ENCODE peak calls at places on chromosome 7, in eight cellular contexts. T is A549, G is HepG2, H is HCT116, L is K562, Y is SK-N-SH, V is H1, J is GM12878. X is an unnamed sample.
A peak's percentile ranks its signal among the peaks of the same experiment; 100 is the strongest.

GRCh38 chr7:117124585-117125220 is 171.4 kb downstream of the ST7 start:
- DNase-seq in V (no peak), J (peak; percentile 60), H (peak; percentile 90), T (peak; percentile 86), G (peak; percentile 95), L (peak; percentile 66), Y (peak; percentile 30), X (peak; percentile 96)

GRCh38 chr7:39582536-39582935 is 16.3 kb downstream of the YAE1 start:
- DNase-seq in H (no peak), L (no peak), V (no peak), G (no peak), T (no peak), Y (no peak), J (no peak), X (no peak)

GRCh38 chr7:37705976-37706375 is 22.4 kb downstream of the GPR141 start:
- DNase-seq in T (no peak), J (no peak), G (no peak), Y (no peak), H (no peak), V (no peak), L (no peak), X (no peak)

GRCh38 chr7:155279787-155280445 is 17.8 kb upstream of the INSIG1 start:
- DNase-seq in T (no peak), J (no peak), V (no peak), L (no peak), Y (no peak), H (no peak), G (no peak), X (no peak)

GRCh38 chr7:94300176-94300835 is 94.4 kb upstream of the COL1A2 start:
- DNase-seq in H (no peak), G (no peak), L (no peak), J (no peak), T (peak; percentile 27), V (no peak), Y (no peak), X (no peak)

GRCh38 chr7:20561908-20562307 is 53.6 kb upstream of the ABCB5 start:
- DNase-seq in T (no peak), H (no peak), L (no peak), G (no peak), Y (no peak), V (no peak), J (no peak), X (no peak)

GRCh38 chr7:50614721-50615518 is 49.7 kb upstream of the DDC start:
- DNase-seq in T (peak; percentile 14), L (no peak), H (no peak), V (no peak), Y (no peak), G (peak; percentile 74), J (no peak), X (no peak)

GRCh38 chr7:4207011-4207410 is 475.1 kb upstream of the FOXK1 start:
- DNase-seq in H (no peak), G (no peak), T (no peak), V (no peak), J (no peak), Y (no peak), L (no peak), X (no peak)

GRCh38 chr7:102830206-102830605 is 81.4 kb downstream of the FAM185A start:
- DNase-seq in G (no peak), V (no peak), L (no peak), Y (peak; percentile 63), H (no peak), J (no peak), T (no peak), X (no peak)

GRCh38 chr7:67343566-67343965 is 346.9 kb downstream of the TYW1 start:
- DNase-seq in V (no peak), H (no peak), T (no peak), J (no peak), G (no peak), L (no peak), Y (peak; percentile 67), X (no peak)

GRCh38 chr7:25790261-25790660 is 361.7 kb upstream of the NFE2L3 start:
- DNase-seq in H (no peak), V (no peak), Y (no peak), G (no peak), T (no peak), J (no peak), L (no peak), X (no peak)

GRCh38 chr7:50531401-50531906 is 33.8 kb downstream of the DDC start:
- DNase-seq in T (peak; percentile 52), L (no peak), V (no peak), H (peak; percentile 73), J (no peak), G (peak; percentile 12), Y (peak; percentile 87), X (peak; percentile 15)

GRCh38 chr7:98365863-98366561 is 34.9 kb downstream of the BAIAP2L1 start:
- DNase-seq in Y (no peak), H (no peak), L (no peak), G (no peak), V (no peak), T (no peak), J (no peak), X (peak; percentile 30)

GRCh38 chr7:54781356-54781912 is 22.4 kb upstream of the SEC61G start:
- DNase-seq in V (no peak), G (no peak), Y (no peak), T (no peak), H (no peak), L (no peak), J (no peak), X (no peak)

GRCh38 chr7:40584667-40585433 is 450.0 kb downstream of the SUGCT start:
- DNase-seq in J (no peak), H (no peak), L (no peak), Y (no peak), T (no peak), V (no peak), G (no peak), X (peak; percentile 10)

GRCh38 chr7:155132431-155132830 is 62.3 kb downstream of the HTR5A start:
- DNase-seq in Y (no peak), V (no peak), H (no peak), G (no peak), T (no peak), J (no peak), L (no peak), X (no peak)

GRCh38 chr7:102117743-102118142 is 168.9 kb upstream of the SH2B2 start:
- DNase-seq in G (no peak), H (no peak), L (no peak), J (no peak), T (no peak), V (no peak), Y (peak; percentile 45), X (no peak)

GRCh38 chr7:101669307-101669706 is 40.2 kb upstream of the MYL10 start:
- DNase-seq in H (no peak), Y (no peak), V (no peak), G (no peak), J (no peak), L (peak; percentile 52), T (peak; percentile 20), X (no peak)

GRCh38 chr7:33075818-33076483 is 13.4 kb upstream of the NT5C3A start:
- DNase-seq in V (no peak), T (no peak), H (no peak), Y (no peak), L (no peak), J (no peak), G (no peak), X (no peak)

GRCh38 chr7:28088032-28088431 is 92.6 kb downstream of the JAZF1 start:
- DNase-seq in Y (no peak), G (no peak), L (no peak), T (no peak), J (no peak), V (no peak), H (no peak), X (no peak)

DNA sequence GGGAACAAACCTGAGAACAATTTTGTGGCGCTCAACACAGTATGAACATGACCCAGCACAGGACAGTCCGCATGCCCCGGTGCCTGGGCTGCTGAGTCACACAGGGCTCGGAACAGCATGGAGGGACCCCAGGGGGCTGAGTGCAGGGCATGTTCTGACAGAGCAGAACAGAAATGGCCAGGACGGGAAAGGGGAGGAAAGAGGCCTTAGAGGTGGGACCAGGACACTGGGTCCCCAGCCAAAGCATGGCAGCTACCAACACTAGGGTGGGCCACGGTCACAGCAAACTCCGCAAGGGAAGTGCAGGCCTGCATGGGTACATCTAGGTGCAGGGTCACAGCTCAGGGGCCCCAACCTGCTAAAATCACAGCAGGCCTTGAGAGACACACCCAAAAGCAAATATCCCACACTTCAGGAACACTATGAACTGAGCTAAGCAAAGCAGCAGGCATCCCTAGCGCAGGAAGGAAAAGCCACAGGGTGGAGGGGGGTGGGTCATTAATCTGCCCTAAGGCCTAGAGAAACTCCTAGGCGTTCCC is 5.6 kb downstream of the IMPDH1 start:
- DNase-seq in J (no peak), T (no peak), G (no peak), H (no peak), L (peak; percentile 27), V (no peak), Y (no peak), X (no peak)
- H3K4me3 ChIP-seq in J (peak overlapping the region; percentile 74), T (peak overlapping the region; percentile 85), G (peak overlapping the region; percentile 89), H (peak overlapping the region; percentile 96), L (peak overlapping the region; percentile 68), V (no peak overlapping the region), Y (peak overlapping the region; percentile 73), X (peak overlapping the region; percentile 41)

DNA sequence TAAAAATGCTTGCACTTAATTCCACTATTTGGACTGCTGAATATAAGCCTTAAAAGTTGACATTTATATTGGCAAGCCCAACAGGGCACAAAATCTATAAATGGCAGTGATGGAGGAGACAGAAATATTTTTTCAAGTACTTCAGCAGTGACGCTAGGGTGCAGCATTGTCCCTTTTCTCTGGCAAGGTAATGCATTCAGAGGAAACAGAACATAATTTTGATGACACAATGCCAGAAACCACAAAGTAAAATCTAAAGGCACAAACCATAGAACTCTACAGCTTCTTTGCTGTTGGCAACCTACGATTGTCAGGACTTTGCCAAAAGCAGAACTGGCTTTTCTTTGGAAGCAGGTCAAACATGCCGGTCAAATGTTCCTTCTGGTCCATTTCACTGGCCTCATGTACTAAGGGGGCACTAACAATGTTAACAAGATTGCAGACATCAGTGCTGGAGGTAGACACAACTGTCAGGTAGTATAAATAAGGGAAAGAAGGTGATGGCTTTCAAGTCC is 30.9 kb upstream of the FAM133B start:
- DNase-seq in Y (peak; percentile 53), L (peak; percentile 32), G (peak; percentile 41), V (peak; percentile 56), T (peak; percentile 85), J (peak; percentile 79), H (peak; percentile 53), X (peak; percentile 90)
- H3K4me2 ChIP-seq in Y (peak overlapping the region; percentile 38), L (no peak overlapping the region), G (no peak overlapping the region), V (no peak overlapping the region), T (peak overlapping the region; percentile 38), J (peak overlapping the region; percentile 42), H (no peak overlapping the region), X (peak overlapping the region; percentile 50)

DNA sequence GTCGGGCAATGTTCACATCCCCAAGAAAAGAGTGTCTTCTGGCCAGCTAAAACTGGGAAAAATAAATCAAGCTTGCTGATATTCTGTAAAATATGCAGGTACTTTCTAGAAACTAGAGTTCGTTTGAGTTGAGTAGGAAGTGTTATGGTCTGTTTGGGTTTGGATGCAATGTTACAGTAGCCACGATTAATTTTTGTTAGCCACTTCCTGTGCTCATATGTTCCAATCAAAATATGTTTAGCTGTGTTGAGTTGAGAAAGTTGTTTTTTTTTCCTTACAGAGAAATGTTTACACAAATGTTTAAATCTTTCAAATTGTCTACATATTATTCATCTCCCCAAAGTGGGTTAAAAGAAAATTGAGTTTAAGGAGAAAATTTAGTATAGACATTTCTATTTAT is 11.2 kb upstream of the LAMB1 start:
- DNase-seq in T (no peak), Y (no peak), G (no peak), H (no peak), L (no peak), V (no peak), J (no peak), X (no peak)
- TF ChIP-seq MAX in T (no peak), Y (no peak), G (no peak), H (no peak), L (no peak), V (no peak), J (no peak), X (no peak)

GRCh38 chr7:107644704-107645083 is 15.9 kb upstream of the SLC26A4 start:
- DNase-seq in Y (no peak), L (no peak), J (no peak), V (no peak), T (no peak), H (no peak), G (no peak), X (no peak)
- H3K4me3 ChIP-seq in Y (no peak overlapping the region), L (no peak overlapping the region), J (no peak overlapping the region), V (no peak overlapping the region), T (no peak overlapping the region), H (no peak overlapping the region), G (no peak overlapping the region), X (no peak overlapping the region)